ENCODE peak calls at places on chromosomes 1 and 21, in five cellular contexts. I is body of pancreas, A is esophagus muscularis mucosa, B is IMR-90, T is esophagus squamous epithelium. N is an unnamed sample.

GRCh38 chr1:24360681-24361080 is 41.5 kb downstream of the GRHL3 start:
- DNase-seq in I (no peak), T (no peak), B (no peak), A (no peak), N (no peak)

GRCh38 chr1:175976865-175977642 is 230.0 kb downstream of the COP1 start:
- DNase-seq in T (no peak), I (no peak), B (peak; percentile 66), A (no peak), N (no peak)

GRCh38 chr1:240193699-240194098 is 102.0 kb downstream of the FMN2 start:
- DNase-seq in B (no peak), T (no peak), A (no peak), I (no peak), N (no peak)

GRCh38 chr1:51875836-51876235 is 2.7 kb downstream of the NRDC start:
- DNase-seq in I (no peak), A (no peak), B (no peak), T (no peak), N (no peak)

GRCh38 chr21:36883532-36884486 is 82.7 kb downstream of the HLCS start:
- DNase-seq in B (peak; percentile 59), I (no peak), A (no peak), T (no peak), N (no peak)

GRCh38 chr1:118459871-118460270 is 274.8 kb upstream of the SPAG17 start:
- DNase-seq in I (no peak), T (no peak), A (no peak), B (no peak), N (no peak)

GRCh38 chr1:239368436-239369109 is 17.8 kb upstream of the CHRM3 start:
- DNase-seq in T (no peak), B (no peak), A (no peak), I (peak; percentile 64), N (no peak)

GRCh38 chr1:2272686-2273400 is 44.7 kb downstream of the SKI start:
- DNase-seq in T (no peak), A (no peak), B (no peak), I (no peak), N (no peak)

GRCh38 chr1:10511494-10511885 is 36.7 kb downstream of the PEX14 start:
- DNase-seq in T (no peak), A (no peak), B (no peak), I (no peak), N (no peak)

GRCh38 chr1:203216274-203217138 is 13.0 kb downstream of the CHIT1 start:
- DNase-seq in T (no peak), B (peak; percentile 64), A (no peak), I (peak; percentile 61), N (peak; percentile 49)

GRCh38 chr21:27649323-27649722 is 682.4 kb upstream of the ADAMTS5 start:
- DNase-seq in A (no peak), I (no peak), T (no peak), B (peak; percentile 97), N (no peak)

GRCh38 chr1:153565529-153566374 is at the start of gene S100A2:
- DNase-seq in A (no peak), T (no peak), I (peak; percentile 57), B (peak; percentile 97), N (no peak)

GRCh38 chr21:15406791-15407190 is 323.0 kb upstream of the USP25 start:
- DNase-seq in B (no peak), I (peak; percentile 14), T (no peak), A (no peak), N (no peak)

DNA sequence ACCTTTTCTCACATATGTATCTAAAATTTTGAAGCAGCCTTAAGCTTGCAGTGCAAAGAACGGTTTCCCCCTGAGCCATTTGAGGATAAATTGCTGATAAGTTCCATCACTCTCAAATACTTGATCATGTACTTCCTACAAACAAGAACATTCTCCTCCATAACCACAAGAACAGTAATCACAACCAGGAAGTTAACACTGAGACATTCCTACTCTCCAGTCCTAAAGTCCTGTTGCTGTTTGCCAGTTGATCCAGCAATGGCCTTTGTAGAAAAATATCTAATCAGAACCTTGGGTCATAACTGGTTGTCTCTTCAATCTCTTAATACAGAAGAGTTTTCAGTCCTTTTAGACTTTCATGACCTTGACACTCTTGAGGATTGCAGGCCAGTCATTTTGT is 34.4 kb downstream of the CAMTA1 start:
- DNase-seq in T (no peak), B (peak; percentile 48), A (no peak), I (no peak), N (no peak)
- TF ChIP-seq POLR2A in T (no peak), B (no peak), A (no peak), I (no peak), N (no peak)

DNA sequence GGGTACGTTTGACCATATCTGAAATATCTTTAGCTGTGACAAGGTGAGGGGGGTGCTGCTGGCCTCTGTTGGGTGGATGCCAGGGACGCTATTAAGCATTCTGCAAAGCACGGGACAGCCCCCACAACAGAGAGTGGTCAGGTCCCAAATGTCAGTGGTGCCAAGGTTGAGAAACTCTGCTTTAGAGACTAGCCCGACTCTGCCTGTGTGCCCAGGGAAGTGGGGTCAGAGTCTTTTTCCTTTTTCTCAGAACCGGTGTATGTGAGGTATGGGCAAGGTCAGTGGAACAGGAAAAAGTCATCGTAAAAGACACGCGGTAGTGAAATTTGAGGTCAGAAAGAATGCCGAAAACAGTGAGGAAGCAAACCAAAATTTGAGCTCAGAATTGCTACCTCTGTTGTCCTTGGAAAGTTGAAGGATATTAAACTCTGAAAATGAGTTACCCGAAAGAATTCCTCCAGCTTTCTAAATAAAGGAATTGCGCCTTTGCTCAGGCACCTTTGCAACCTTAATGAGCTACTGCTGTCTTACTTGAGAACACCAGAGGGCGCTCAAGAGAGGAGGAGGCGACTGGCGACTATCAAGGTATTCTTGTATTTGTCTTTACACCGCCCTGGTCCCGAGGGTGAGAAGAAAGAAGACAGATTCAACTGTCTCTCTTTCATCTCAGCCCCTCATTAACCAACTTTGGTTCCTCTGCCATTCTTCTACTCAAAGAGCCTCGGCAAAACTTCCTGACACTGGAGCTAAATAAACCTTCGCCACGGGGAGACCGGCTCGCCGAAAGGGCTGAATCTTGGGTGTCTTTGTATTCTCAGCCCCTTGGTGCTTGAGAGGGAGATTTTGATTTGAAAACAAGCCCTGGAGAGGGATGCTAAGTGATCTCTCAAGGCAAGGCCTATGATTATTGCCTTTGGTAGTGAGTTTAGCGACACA is 85.4 kb upstream of the OLIG2 start:
- DNase-seq in B (peak; percentile 43), A (no peak), I (peak; percentile 50), T (no peak), N (no peak)
- H3K27me3 ChIP-seq in B (peaks cover 4% of the 10 kb centered on the region), A (peaks cover 23% of the 10 kb centered on the region), I (no peaks in the 10 kb centered on the region), T (peaks cover 25% of the 10 kb centered on the region), N (peaks cover 3% of the 10 kb centered on the region)

GRCh38 chr1:29281531-29281930 is 45.2 kb downstream of the PTPRU start:
- DNase-seq in A (no peak), T (no peak), I (no peak), B (no peak), N (no peak)
- TF ChIP-seq CTCF in A (no peak), T (no peak), I (no peak), B (no peak), N (no peak)

GRCh38 chr1:67748630-67749029 is 63.6 kb downstream of the GADD45A start:
- DNase-seq in I (peak; percentile 30), B (peak; percentile 84), T (no peak), A (no peak), N (no peak)
- TF ChIP-seq POLR2A in I (peak; percentile 39), B (no peak), T (no peak), A (no peak), N (no peak)

GRCh38 chr1:65526049-65526556 is 105.6 kb downstream of the LEPR start:
- DNase-seq in B (no peak), T (no peak), A (no peak), I (no peak), N (no peak)

GRCh38 chr1:65527211-65527610 is 106.7 kb downstream of the LEPR start:
- DNase-seq in A (no peak), I (no peak), T (no peak), B (peak; percentile 41), N (no peak)

GRCh38 chr1:65525297-65526048 is 105.0 kb downstream of the LEPR start:
- DNase-seq in A (no peak), T (no peak), I (peak; percentile 13), B (no peak), N (no peak)

GRCh38 chr1:65527672-65528071 is 107.2 kb downstream of the LEPR start:
- DNase-seq in A (no peak), T (no peak), I (no peak), B (no peak), N (no peak)

GRCh38 chr1:65524931-65525296 is 104.4 kb downstream of the LEPR start:
- DNase-seq in B (no peak), I (no peak), A (no peak), T (no peak), N (peak; percentile 8)
- H3K27me3 ChIP-seq in B (peaks cover 37% of the 10 kb centered on the region), I (peaks cover 17% of the 10 kb centered on the region), A (peaks cover 39% of the 10 kb centered on the region), T (peaks cover 46% of the 10 kb centered on the region), N (peaks cover 34% of the 10 kb centered on the region)

N was measured in heart left ventricle.